ENCODE peak calls at places on chromosomes 13 and 19, in nine cellular contexts. W is Karpas-422, P is GM23338, Z is GM23248, E is MM.1S, H is hepatocyte, V is PC-9, Q is HCT116, B is OCI-LY7. T is an unnamed sample. For H3K4me1 and H3K9me2, the result is how much of the 10 kb centered on the place peaks cover.

GRCh38 chr13:32883501-32883900 is 132.7 kb upstream of the KL start:
- DNase-seq in E (no peak), P (no peak), H (no peak), W (no peak), V (no peak), Z (peak), B (no peak), Q (no peak), T (no peak)

GRCh38 chr19:15779756-15780476 is 7.5 kb upstream of the OR10H5 start:
- DNase-seq in E (no peak), H (no peak), B (no peak), Z (peak), Q (no peak), W (no peak), P (no peak), V (peak), T (peak)

GRCh38 chr19:41325947-41326706 is 16.2 kb downstream of the CCDC97 start:
- DNase-seq in Z (peak), W (no peak), E (no peak), B (peak), Q (no peak), V (no peak), H (peak), P (no peak), T (peak)

GRCh38 chr19:57465680-57466381 is 8.9 kb upstream of the VN1R1 start:
- DNase-seq in Q (peak), E (peak), P (peak), B (peak), W (peak), Z (peak), H (no peak), V (peak), T (peak)

GRCh38 chr19:53795019-53795418 is 29.1 kb downstream of the NLRP12 start:
- DNase-seq in E (no peak), W (no peak), V (no peak), B (no peak), H (no peak), Q (no peak), Z (no peak), P (no peak), T (no peak)

GRCh38 chr19:35911790-35912189 is 3.7 kb upstream of the TYROBP start:
- DNase-seq in H (no peak), W (no peak), B (no peak), V (no peak), E (no peak), Z (peak), Q (peak), P (no peak), T (peak)

GRCh38 chr19:54247106-54247930 is 4.7 kb upstream of the LILRA6 start:
- DNase-seq in H (no peak), V (no peak), Z (no peak), Q (no peak), E (no peak), W (no peak), B (no peak), P (no peak), T (no peak)

GRCh38 chr19:35056513-35057063 is 15.1 kb downstream of the HPN start:
- DNase-seq in V (no peak), P (no peak), Z (no peak), Q (no peak), E (no peak), W (no peak), H (no peak), B (no peak), T (no peak)

GRCh38 chr13:113758651-113759524 is at the start of gene TMEM255B:
- DNase-seq in W (peak), Q (peak), E (peak), P (peak), V (no peak), Z (peak), B (no peak), H (peak), T (peak)

GRCh38 chr13:43297967-43298366 is 274.6 kb downstream of the DNAJC15 start:
- DNase-seq in P (no peak), B (no peak), Z (no peak), V (no peak), Q (no peak), E (no peak), H (no peak), W (no peak), T (no peak)

GRCh38 chr13:43303040-43303729 is 279.8 kb downstream of the DNAJC15 start:
- DNase-seq in V (no peak), B (peak), E (peak), W (peak), Z (peak), P (peak), H (peak), Q (no peak), T (peak)

GRCh38 chr13:43298799-43299198 is 275.4 kb downstream of the DNAJC15 start:
- DNase-seq in H (no peak), B (no peak), Q (no peak), W (no peak), P (no peak), E (no peak), V (no peak), Z (no peak), T (no peak)

GRCh38 chr13:43301341-43301969 is 278.1 kb downstream of the DNAJC15 start:
- DNase-seq in H (no peak), B (no peak), Q (no peak), V (no peak), P (no peak), E (no peak), Z (peak), W (no peak), T (peak)

DNA sequence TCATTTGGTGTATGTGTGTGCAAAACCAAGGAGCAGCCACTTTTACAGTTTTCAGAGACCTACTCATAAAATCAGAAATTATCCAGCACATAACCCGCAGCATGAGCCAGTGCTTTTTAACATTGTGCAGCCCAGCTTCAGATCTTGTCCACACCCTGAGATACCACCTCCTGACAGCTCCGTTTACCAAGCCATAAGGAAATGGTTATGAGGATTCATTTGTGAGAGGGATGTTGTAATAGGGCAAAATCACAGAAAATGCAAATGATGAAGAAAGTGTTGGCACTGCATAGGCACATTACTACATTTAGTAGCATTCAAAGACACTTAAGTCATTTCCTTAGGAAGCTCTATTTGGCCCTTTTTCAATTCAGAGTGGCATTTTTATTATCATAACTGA is 277.4 kb downstream of the DNAJC15 start:
- DNase-seq in H (no peak), Z (peak), E (no peak), V (no peak), Q (no peak), P (no peak), W (no peak), B (no peak), T (no peak)
- H3K4me1 ChIP-seq in H (under half), Z (under half), E (under half), V (under half), Q (under half), P (under half), W (under half), B (under half), T (under half)

DNA sequence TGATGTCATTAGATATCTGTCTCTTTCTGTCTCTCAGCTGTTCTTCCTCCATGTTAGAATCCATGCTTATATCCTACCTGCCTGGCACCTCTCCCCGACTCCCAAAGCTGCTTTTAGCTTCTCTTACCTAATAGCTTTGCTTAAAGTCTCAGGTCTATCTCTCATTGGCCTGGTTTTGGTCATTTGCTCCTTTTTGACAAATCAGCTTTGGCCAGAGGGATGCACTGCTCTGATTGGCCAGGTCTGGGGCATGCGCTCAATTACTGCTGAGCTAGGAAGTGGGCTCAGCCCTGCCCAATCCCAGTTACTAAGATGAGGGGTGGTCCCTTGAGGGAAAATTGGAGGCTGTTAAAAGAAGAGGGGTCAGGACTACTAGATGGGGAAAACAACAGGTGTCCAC is 11.5 kb upstream of the CLASRP start:
- DNase-seq in P (no peak), Z (no peak), W (no peak), Q (no peak), H (no peak), B (no peak), E (no peak), V (no peak), T (no peak)
- H3K9me2 ChIP-seq in P (under half), Z (under half), W (under half), Q (under half), H (under half), B (under half), E (under half), V (under half), T (under half)

GRCh38 chr19:1622541-1622940 is 17.3 kb upstream of the UQCR11 start:
- DNase-seq in H (no peak), W (no peak), E (no peak), Q (no peak), V (no peak), B (no peak), Z (no peak), P (no peak), T (no peak)

GRCh38 chr19:1619703-1620102 is 14.4 kb upstream of the UQCR11 start:
- DNase-seq in Z (no peak), B (no peak), Q (no peak), P (no peak), V (no peak), H (no peak), W (no peak), E (no peak), T (no peak)

GRCh38 chr19:1621021-1621420 is 15.8 kb upstream of the UQCR11 start:
- DNase-seq in Q (no peak), V (no peak), W (no peak), E (no peak), Z (no peak), B (no peak), H (no peak), P (no peak), T (no peak)

GRCh38 chr19:1621574-1621973 is 16.3 kb upstream of the UQCR11 start:
- DNase-seq in Q (no peak), P (no peak), V (no peak), B (no peak), Z (no peak), E (no peak), W (no peak), H (no peak), T (no peak)

DNA sequence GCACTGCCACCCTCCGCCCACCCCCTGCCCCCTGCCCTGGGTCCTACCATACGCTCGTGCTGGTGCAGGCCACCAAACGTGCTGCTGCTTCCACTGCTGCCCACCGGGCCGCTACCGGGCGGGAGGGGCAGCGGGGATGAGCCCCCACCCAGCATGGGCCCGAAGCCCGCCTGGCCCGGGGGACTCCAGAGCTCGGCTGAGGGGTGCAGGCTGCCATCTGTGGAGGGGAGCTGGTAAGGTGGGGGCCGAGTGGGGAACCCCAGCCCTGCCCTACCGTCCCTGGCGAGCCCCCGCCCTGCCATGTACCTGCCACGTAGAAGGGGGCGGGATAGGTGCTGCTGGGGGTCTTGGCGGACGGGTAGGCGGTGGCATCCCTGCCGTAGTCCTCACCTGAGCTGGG is 16.7 kb upstream of the UQCR11 start:
- DNase-seq in Z (no peak), E (no peak), H (no peak), Q (no peak), B (no peak), V (no peak), W (no peak), P (no peak), T (no peak)
- H3K4me1 ChIP-seq in Z (under half), E (under half), H (under half), Q (under half), B (half or more), V (under half), W (half or more), P (under half), T (under half)

DNA sequence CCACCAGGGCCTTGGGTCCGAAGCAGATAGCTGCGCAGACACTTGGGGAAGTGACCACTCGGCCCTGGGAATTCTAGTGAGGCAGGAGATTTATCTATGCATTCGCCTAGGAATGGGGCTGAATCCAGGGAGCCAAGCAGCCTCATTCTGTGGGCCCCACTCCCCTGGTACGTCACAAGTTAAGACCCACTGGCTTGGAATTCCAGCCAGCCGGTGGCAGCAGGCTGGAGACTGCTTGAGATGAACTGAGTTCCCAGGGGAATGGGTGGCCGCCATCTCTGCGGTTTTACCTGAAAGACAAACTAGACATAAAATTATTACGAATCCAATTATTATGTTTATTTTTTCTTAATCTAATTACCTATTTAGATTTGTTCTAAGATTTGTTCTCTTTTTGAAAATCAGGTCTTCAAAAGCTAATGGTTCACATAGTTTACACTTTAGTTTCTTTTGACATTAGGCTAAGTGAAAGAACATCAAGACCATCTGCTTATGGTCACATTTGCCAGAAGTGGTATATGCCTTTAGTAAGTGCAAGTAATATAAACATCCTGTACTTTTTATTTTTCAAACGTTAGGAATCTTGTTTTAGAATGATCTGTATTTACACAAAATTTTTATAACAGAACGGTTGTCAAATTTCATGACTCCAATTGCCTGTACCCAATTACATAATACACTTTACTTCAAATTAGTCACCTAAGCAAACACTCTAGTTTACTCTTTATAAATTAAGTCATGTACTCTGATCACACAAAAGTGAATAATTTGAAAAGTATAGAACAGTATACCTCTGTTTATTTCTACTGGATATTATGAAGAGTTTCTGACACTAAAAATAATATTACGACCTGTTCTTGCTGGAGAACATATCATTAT is 74.4 kb downstream of the SLITRK6 start:
- DNase-seq in B (no peak), Z (no peak), E (no peak), P (no peak), H (no peak), Q (no peak), V (no peak), W (no peak), T (peak)
- H3K9me2 ChIP-seq in B (under half), Z (under half), E (under half), P (under half), H (under half), Q (under half), V (under half), W (under half), T (under half)

DNA sequence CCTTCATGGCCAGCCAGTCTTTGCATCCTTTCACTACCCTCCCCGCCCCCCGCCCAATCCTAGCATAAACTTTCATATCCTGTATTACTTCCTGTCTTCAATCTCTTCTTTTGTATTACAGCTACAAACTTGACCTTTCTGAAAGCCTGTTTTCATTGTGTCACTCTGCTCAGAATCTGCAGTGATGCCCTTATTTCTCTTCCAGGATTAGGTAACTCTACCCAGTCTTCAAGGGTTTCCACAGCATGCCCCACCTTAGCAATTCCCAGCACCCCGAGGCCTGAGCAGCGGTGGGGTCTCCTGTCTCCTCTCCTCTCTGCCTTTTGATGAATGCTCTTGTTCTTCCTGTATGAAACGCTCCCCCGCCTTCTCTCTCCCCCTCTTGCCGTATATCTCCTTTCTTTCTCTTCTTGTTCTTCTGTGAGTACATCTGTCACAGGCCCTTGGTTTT is 145.6 kb downstream of the SHISA2 start:
- DNase-seq in Q (no peak), B (peak), H (no peak), P (no peak), Z (no peak), V (no peak), E (peak), W (no peak), T (no peak)
- H3K4me1 ChIP-seq in Q (under half), B (under half), H (under half), P (half or more), Z (under half), V (under half), E (under half), W (under half), T (under half)

GRCh38 chr19:13176345-13176744 is 26.1 kb downstream of the IER2 start:
- DNase-seq in W (peak), V (no peak), B (no peak), E (no peak), P (no peak), H (no peak), Z (no peak), Q (no peak), T (peak)

GRCh38 chr19:13187419-13187818 is 37.2 kb downstream of the IER2 start:
- DNase-seq in W (peak), V (no peak), E (no peak), B (no peak), Z (no peak), Q (no peak), P (no peak), H (no peak), T (no peak)

DNA sequence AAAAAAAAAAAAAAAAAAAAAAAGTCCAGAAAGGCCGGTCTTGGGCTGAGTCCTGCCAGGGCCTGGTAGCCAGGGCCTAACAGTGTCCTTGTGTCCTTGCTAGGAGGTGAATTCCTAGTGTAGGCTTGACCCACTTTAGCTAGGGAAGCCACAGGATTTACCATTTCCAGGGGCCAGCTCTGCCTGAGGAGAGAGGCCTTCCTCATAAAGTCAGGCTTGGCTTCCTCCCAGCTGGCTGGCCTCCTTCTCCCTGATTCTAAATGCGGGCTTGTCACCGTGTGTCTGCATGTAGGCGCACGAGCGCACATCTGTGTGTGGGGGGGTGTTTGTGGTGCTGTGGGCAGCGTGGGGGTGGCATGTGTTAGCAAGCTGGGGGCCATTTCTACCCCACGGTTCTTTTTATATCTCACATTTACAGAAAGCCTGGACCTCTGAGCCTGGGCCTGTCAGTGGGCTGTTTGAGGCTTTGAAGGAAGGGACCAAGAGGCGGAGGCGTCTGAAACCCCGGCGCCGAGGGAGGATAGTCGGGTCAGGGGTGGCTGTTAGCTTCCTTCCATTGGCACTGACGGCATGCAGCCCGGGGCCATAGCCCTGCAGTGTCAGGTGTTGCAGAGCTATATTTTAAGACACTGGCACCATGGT is 31.7 kb downstream of the IER2 start:
- DNase-seq in B (peak), Q (no peak), Z (peak), W (no peak), V (no peak), H (peak), P (no peak), E (no peak), T (peak)
- H3K9me2 ChIP-seq in B (under half), Q (under half), Z (under half), W (under half), V (under half), H (under half), P (under half), E (under half), T (under half)

DNA sequence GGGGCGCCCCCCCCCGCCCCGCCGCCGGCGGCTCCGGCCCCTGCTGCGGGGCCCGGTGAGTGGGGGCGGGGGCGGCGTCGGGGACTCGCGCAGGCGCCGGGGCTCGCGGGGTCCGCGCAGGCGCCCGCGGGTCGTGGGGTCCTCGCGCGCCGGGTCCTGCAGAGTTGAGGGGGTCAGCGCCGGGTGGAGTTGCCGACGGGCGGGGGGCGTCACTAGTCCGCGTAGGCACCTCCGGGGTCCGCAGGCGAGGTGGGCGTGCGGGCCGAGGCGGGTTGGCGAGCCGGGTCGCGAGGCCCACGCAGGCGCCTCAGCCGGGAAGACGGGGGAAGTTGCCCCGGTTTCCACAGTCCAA is 365 bp downstream of the PPP6R1 start:
- DNase-seq in H (peak), W (peak), Q (no peak), V (no peak), E (peak), Z (peak), P (no peak), B (no peak), T (no peak)
- H3K4me1 ChIP-seq in H (under half), W (half or more), Q (under half), V (under half), E (under half), Z (under half), P (under half), B (under half), T (under half)

GRCh38 chr19:43576479-43576878 is 878 bp downstream of the PINLYP start:
- DNase-seq in P (no peak), B (no peak), Z (no peak), Q (no peak), E (no peak), W (no peak), V (no peak), H (no peak), T (no peak)
- H3K9me2 ChIP-seq in P (under half), B (under half), Z (under half), Q (under half), E (under half), W (under half), V (under half), H (under half), T (under half)

GRCh38 chr19:43779147-43779819 is 1.5 kb downstream of the KCNN4 start:
- DNase-seq in Q (no peak), H (peak), Z (no peak), E (no peak), V (peak), P (no peak), W (no peak), B (no peak), T (no peak)

GRCh38 chr19:43779820-43780219 is 953 bp downstream of the KCNN4 start:
- DNase-seq in W (no peak), Z (no peak), P (no peak), H (peak), V (peak), E (no peak), Q (no peak), B (peak), T (peak)

GRCh38 chr19:43781630-43782310 is 997 bp upstream of the KCNN4 start:
- DNase-seq in H (no peak), E (no peak), P (no peak), W (no peak), Q (no peak), V (no peak), Z (no peak), B (peak), T (peak)

GRCh38 chr19:43782311-43782660 is 1.5 kb upstream of the KCNN4 start:
- DNase-seq in B (no peak), H (no peak), W (no peak), Q (no peak), V (no peak), P (no peak), E (no peak), Z (no peak), T (no peak)

GRCh38 chr19:43780706-43781525 is at the start of gene KCNN4:
- DNase-seq in B (peak), V (peak), H (peak), Q (peak), W (no peak), E (no peak), Z (peak), P (no peak), T (peak)
- H3K4me1 ChIP-seq in B (half or more), V (half or more), H (under half), Q (half or more), W (under half), E (under half), Z (under half), P (under half), T (half or more)

T was measured in PC-3.